ENCODE peak calls at places on chromosome X, in five cellular contexts. T, O, S, D and V are unnamed samples.

GRCh38 chrX:118694628-118695027 is 32.8 kb upstream of the IL13RA1 start:
- DNase-seq in T (no peak), O (peak; percentile 23), S (no peak), D (no peak), V (no peak)

GRCh38 chrX:132692066-132692465 is 203.2 kb upstream of the MBNL3 start:
- DNase-seq in T (no peak), O (no peak), S (no peak), D (no peak), V (no peak)

GRCh38 chrX:110219920-110220319 is 98.0 kb downstream of the AMMECR1 start:
- DNase-seq in T (no peak), O (peak; percentile 34), S (no peak), D (no peak), V (no peak)

GRCh38 chrX:39905475-39905889 is 192.3 kb downstream of the BCOR start:
- DNase-seq in T (no peak), O (no peak), S (no peak), D (no peak), V (no peak)

GRCh38 chrX:29661290-29661689 is 554.1 kb upstream of the MAGEB2 start:
- DNase-seq in T (no peak), O (peak; percentile 1), S (no peak), D (no peak), V (peak; percentile 36)

GRCh38 chrX:118739577-118739976 is 12.2 kb downstream of the IL13RA1 start:
- DNase-seq in T (no peak), O (no peak), S (no peak), D (no peak), V (no peak)

GRCh38 chrX:150200820-150201287 is 162.3 kb upstream of the MAMLD1 start:
- DNase-seq in T (no peak), O (peak; percentile 98), S (peak; percentile 80), D (peak; percentile 75), V (peak; percentile 90)

GRCh38 chrX:34917146-34917545 is 25.4 kb upstream of the FAM47B start:
- DNase-seq in T (no peak), O (no peak), S (no peak), D (no peak), V (no peak)

GRCh38 chrX:40095588-40096394 is 2.0 kb downstream of the BCOR start:
- DNase-seq in T (peak; percentile 38), O (no peak), S (no peak), D (no peak), V (no peak)

GRCh38 chrX:129000018-129000417 is 523.3 kb downstream of the SMARCA1 start:
- DNase-seq in T (no peak), O (no peak), S (no peak), D (no peak), V (no peak)

GRCh38 chrX:145213504-145213903 is 33.8 kb upstream of the SPANXN1 start:
- DNase-seq in T (no peak), O (no peak), S (no peak), D (no peak), V (no peak)

GRCh38 chrX:65677954-65678469 is 10.6 kb downstream of the MSN start:
- DNase-seq in T (no peak), O (peak; percentile 88), S (peak; percentile 61), D (no peak), V (peak; percentile 75)

GRCh38 chrX:19377799-19378198 is 34.1 kb downstream of the PDHA1 start:
- DNase-seq in T (no peak), O (no peak), S (no peak), D (no peak), V (no peak)